ENCODE peak calls at places on chromosome 3, in nine cellular contexts. I is SHP77 treated with DMSO at 0.1 percent for 48 hours, M is transverse colon, N is AG20443, T is lung, E is iPS-NIHi11, W is Right ventricle myocardium superior, D is NCI-H1092 treated with DMSO at 0.1 percent for 48 hours, S is MG63. P is an unnamed sample.

GRCh38 chr3:70822777-70823176 is 510.3 kb upstream of the MDFIC2 start:
- DNase-seq in I (no peak), M (no peak), N (no peak), T (no peak), E (no peak), W (no peak), D (peak), S (no peak), P (no peak)

GRCh38 chr3:133455281-133455680 is 55.4 kb downstream of the BFSP2 start:
- DNase-seq in I (no peak), M (no peak), N (no peak), T (no peak), E (no peak), W (no peak), D (no peak), S (no peak), P (no peak)

GRCh38 chr3:114878119-114878839 is 268.8 kb downstream of the ZBTB20 start:
- DNase-seq in I (no peak), M (no peak), N (no peak), T (no peak), E (no peak), W (no peak), D (peak), S (no peak), P (no peak)

GRCh38 chr3:114558271-114558670 is 264.4 kb downstream of the TIGIT start:
- DNase-seq in I (no peak), M (no peak), N (no peak), T (no peak), E (no peak), W (no peak), D (no peak), S (no peak), P (no peak)

GRCh38 chr3:129501630-129502029 is 26.8 kb upstream of the RHO start:
- DNase-seq in I (no peak), M (no peak), N (no peak), T (no peak), E (no peak), W (no peak), D (no peak), S (no peak), P (no peak)

GRCh38 chr3:38163117-38163870 is 2.0 kb upstream of the OXSR1 start:
- DNase-seq in I (no peak), M (no peak), N (no peak), T (no peak), E (no peak), W (no peak), D (no peak), S (no peak), P (no peak)

GRCh38 chr3:134815519-134815918 is 20.5 kb downstream of the EPHB1 start:
- DNase-seq in I (no peak), M (no peak), N (no peak), T (no peak), E (no peak), W (no peak), D (no peak), S (no peak), P (no peak)

GRCh38 chr3:81195483-81195882 is 566.0 kb downstream of the GBE1 start:
- DNase-seq in I (no peak), M (no peak), N (no peak), T (no peak), E (no peak), W (no peak), D (no peak), S (no peak), P (no peak)

P was measured in body of pancreas.